ENCODE peak calls at places on chromosome 15, in ten cellular contexts. Q is Caki2, D is tibial artery, H is T-helper 17 cell, G is NCI-H1092 treated with DMSO at 0.1 percent for 48 hours, F is nephron progenitor cell, U is ACHN, A is RPMI8226, Z is foreskin fibroblast, Y is activated T-cell treated with anti-CD3 and anti-CD28 coated beads for 1 hour. T is an unnamed sample.

GRCh38 chr15:66595937-66596545 is 30.2 kb upstream of the LCTL start:
- DNase-seq in Z (peak; percentile 48), A (no peak), H (no peak), F (no peak), G (no peak), D (no peak), U (no peak), Q (no peak), Y (no peak), T (peak; percentile 8)

GRCh38 chr15:34609658-34610057 is 26.2 kb upstream of the GOLGA8B start:
- DNase-seq in Q (no peak), F (no peak), H (no peak), D (no peak), Y (no peak), A (no peak), U (no peak), Z (no peak), G (no peak), T (no peak)

GRCh38 chr15:37395100-37395468 is 294.7 kb upstream of the MEIS2 start:
- DNase-seq in Y (no peak), Q (no peak), H (no peak), U (no peak), A (no peak), G (no peak), D (no peak), F (no peak), Z (no peak), T (no peak)

GRCh38 chr15:39118510-39118909 is 462.4 kb upstream of the THBS1 start:
- DNase-seq in Y (no peak), D (no peak), F (no peak), Z (peak; percentile 81), G (no peak), U (no peak), A (no peak), Q (no peak), H (no peak), T (peak; percentile 95)

GRCh38 chr15:49758456-49758855 is 137.6 kb downstream of the DTWD1 start:
- DNase-seq in F (no peak), U (no peak), Z (no peak), H (no peak), Y (no peak), Q (no peak), A (no peak), G (no peak), D (no peak), T (no peak)

GRCh38 chr15:85707519-85708338 is 87.0 kb downstream of the KLHL25 start:
- DNase-seq in U (no peak), D (no peak), H (no peak), F (no peak), A (peak; percentile 11), Y (no peak), Z (peak; percentile 39), Q (peak; percentile 14), G (no peak), T (peak; percentile 10)

GRCh38 chr15:69390575-69390974 is 23.6 kb upstream of the KIF23 start:
- DNase-seq in F (no peak), G (no peak), U (peak; percentile 34), Q (peak; percentile 86), Y (no peak), A (no peak), Z (peak; percentile 84), D (no peak), H (no peak), T (peak; percentile 88)

GRCh38 chr15:95590533-95591044 is 739.9 kb upstream of the NR2F2 start:
- DNase-seq in F (no peak), U (no peak), H (no peak), Z (peak; percentile 17), Q (no peak), D (no peak), Y (no peak), A (no peak), G (no peak), T (no peak)

GRCh38 chr15:23877502-23878412 is 190.7 kb upstream of the NDN start:
- DNase-seq in H (no peak), F (peak; percentile 77), A (peak; percentile 73), Y (no peak), U (peak; percentile 41), Q (peak; percentile 65), D (no peak), Z (peak; percentile 1), G (peak; percentile 20), T (no peak)

GRCh38 chr15:70289191-70289955 is 191.7 kb upstream of the TLE3 start:
- DNase-seq in U (no peak), D (no peak), F (no peak), Y (no peak), Q (no peak), Z (peak; percentile 18), G (no peak), H (no peak), A (peak; percentile 61), T (peak; percentile 55)

GRCh38 chr15:35743320-35743719 is 197.4 kb upstream of the DPH6 start:
- DNase-seq in Q (no peak), F (no peak), Y (no peak), A (no peak), D (no peak), U (no peak), Z (no peak), G (no peak), H (no peak), T (no peak)

GRCh38 chr15:40061212-40061901 is 22.4 kb upstream of the SRP14 start:
- DNase-seq in D (peak; percentile 4), Y (no peak), U (no peak), A (no peak), F (no peak), Q (no peak), G (no peak), H (no peak), Z (no peak), T (no peak)

GRCh38 chr15:99409097-99409473 is 156.7 kb upstream of the MEF2A start:
- DNase-seq in F (no peak), G (peak; percentile 20), Q (peak; percentile 27), D (peak; percentile 71), H (no peak), Z (peak; percentile 81), A (peak; percentile 45), Y (no peak), U (peak; percentile 74), T (peak; percentile 21)

GRCh38 chr15:66132251-66132816 is 121.2 kb downstream of the MEGF11 start:
- DNase-seq in G (peak; percentile 15), F (no peak), H (no peak), Y (no peak), Z (no peak), A (no peak), D (no peak), U (no peak), Q (no peak), T (no peak)

GRCh38 chr15:21261396-21261964 is 178.8 kb downstream of the POTEB3 start:
- DNase-seq in U (no peak), F (no peak), Q (no peak), H (no peak), A (peak; percentile 70), Y (no peak), G (no peak), Z (no peak), D (no peak), T (no peak)

GRCh38 chr15:76339302-76340197 is 3.0 kb downstream of the ISL2 start:
- DNase-seq in Y (no peak), A (no peak), U (peak; percentile 29), G (no peak), Q (no peak), H (no peak), Z (peak; percentile 73), F (peak; percentile 42), D (no peak), T (peak; percentile 16)

GRCh38 chr15:100030586-100031249 is 297.5 kb upstream of the LYSMD4 start:
- DNase-seq in A (no peak), G (no peak), Y (no peak), Q (no peak), U (no peak), F (no peak), H (no peak), Z (peak; percentile 39), D (no peak), T (no peak)

GRCh38 chr15:61025746-61026256 is 203.3 kb downstream of the RORA start:
- DNase-seq in H (no peak), F (no peak), U (no peak), Y (no peak), D (no peak), Z (no peak), G (no peak), Q (no peak), A (no peak), T (peak; percentile 18)

GRCh38 chr15:73948396-73948795 is 22.1 kb downstream of the LOXL1 start:
- DNase-seq in Z (no peak), D (no peak), G (no peak), H (no peak), Y (no peak), F (no peak), U (no peak), A (no peak), Q (no peak), T (no peak)

GRCh38 chr15:67185051-67185450 is 69.4 kb downstream of the AAGAB start:
- DNase-seq in F (no peak), Z (no peak), G (no peak), D (peak; percentile 26), H (no peak), A (no peak), U (no peak), Y (no peak), Q (no peak), T (no peak)

GRCh38 chr15:82044373-82045178 is 1.2 kb downstream of the MEX3B start:
- DNase-seq in Z (peak; percentile 72), H (no peak), G (no peak), Q (peak; percentile 69), A (no peak), F (peak; percentile 69), D (peak; percentile 55), Y (no peak), U (peak; percentile 57), T (peak; percentile 47)

GRCh38 chr15:65804252-65804931 is 12.3 kb upstream of the DENND4A start:
- DNase-seq in Z (peak; percentile 55), F (no peak), Q (no peak), A (no peak), H (no peak), D (no peak), U (no peak), G (no peak), Y (no peak), T (no peak)

GRCh38 chr15:79442911-79443310 is 10.8 kb downstream of the MINAR1 start:
- DNase-seq in D (no peak), U (no peak), Z (no peak), F (peak; percentile 27), A (no peak), G (no peak), Y (no peak), Q (no peak), H (no peak), T (no peak)

GRCh38 chr15:39411102-39411989 is 169.5 kb upstream of the THBS1 start:
- DNase-seq in U (no peak), F (no peak), Q (no peak), Y (no peak), H (no peak), G (no peak), Z (no peak), D (no peak), A (no peak), T (no peak)

GRCh38 chr15:42157981-42158765 is 1.7 kb upstream of the PLA2G4F start:
- DNase-seq in G (no peak), U (peak; percentile 14), A (no peak), Z (peak; percentile 72), F (no peak), Y (no peak), H (no peak), Q (peak; percentile 18), D (no peak), T (no peak)

T was measured in HFFc6.